ENCODE peak calls at places on chromosomes 5 and 9, in six cellular contexts. Y, J, O, A, D and Z are unnamed samples.

GRCh38 chr9:18472435-18472834 is 1.5 kb upstream of the ADAMTSL1 start:
- DNase-seq in D (no peak), Y (no peak), O (no peak), A (no peak), J (no peak), Z (no peak)

GRCh38 chr5:132779961-132780360 is 2.9 kb upstream of the SEPTIN8 start:
- DNase-seq in O (no peak), D (no peak), A (no peak), Y (no peak), J (no peak), Z (no peak)

GRCh38 chr9:13524245-13524644 is 244.8 kb upstream of the MPDZ start:
- DNase-seq in J (no peak), Y (no peak), D (no peak), A (no peak), O (no peak), Z (no peak)

GRCh38 chr9:132160802-132161742 is 786 bp upstream of the NTNG2 start:
- DNase-seq in Y (no peak), D (no peak), O (no peak), J (peak), A (peak), Z (peak)

GRCh38 chr9:13127164-13127563 is 152.3 kb downstream of the MPDZ start:
- DNase-seq in A (no peak), O (no peak), J (no peak), Y (no peak), D (no peak), Z (no peak)

GRCh38 chr5:99543841-99544240 is 615.0 kb upstream of the CHD1 start:
- DNase-seq in A (no peak), O (no peak), J (no peak), Y (no peak), D (no peak), Z (no peak)

GRCh38 chr5:138068742-138069375 is 15.0 kb upstream of the WNT8A start:
- DNase-seq in Y (peak), A (peak), O (peak), D (peak), J (peak), Z (no peak)

GRCh38 chr9:29669613-29670012 is 2096.3 kb upstream of the C9orf72 start:
- DNase-seq in D (no peak), A (no peak), J (no peak), Y (no peak), O (no peak), Z (no peak)

GRCh38 chr5:170345971-170346370 is 43.2 kb downstream of the KCNMB1 start:
- DNase-seq in O (no peak), Y (no peak), D (no peak), J (no peak), A (no peak), Z (no peak)

GRCh38 chr5:139812323-139812722 is 16.7 kb downstream of the PSD2 start:
- DNase-seq in A (no peak), O (no peak), D (no peak), Y (no peak), J (no peak), Z (no peak)

GRCh38 chr9:114709636-114710035 is 27.6 kb upstream of the TEX48 start:
- DNase-seq in A (no peak), J (no peak), O (no peak), D (no peak), Y (no peak), Z (no peak)